ENCODE peak calls at places on chromosomes 13 and 19, in nine cellular contexts. One of them, this sample, is unnamed.

GRCh38 chr19:16627194-16627927 is 643 bp downstream of the MED26 start:
- DNase-seq in psoas muscle: peak; percentile 64
- DNase-seq in nephron progenitor cell: peak; percentile 32
- DNase-seq in AG04450: no peak
- DNase-seq in suprapubic skin: peak; percentile 74
- DNase-seq in RWPE1: peak; percentile 25
- DNase-seq in GM10248: no peak
- DNase-seq in MCF 10A: peak; percentile 14
- DNase-seq in cardiac muscle cell: peak; percentile 24
- DNase-seq in this sample: no peak

GRCh38 chr13:95267662-95268369 is 33.4 kb downstream of the ABCC4 start:
- DNase-seq in psoas muscle: no peak
- DNase-seq in nephron progenitor cell: no peak
- DNase-seq in AG04450: peak; percentile 94
- DNase-seq in suprapubic skin: no peak
- DNase-seq in RWPE1: peak; percentile 44
- DNase-seq in GM10248: no peak
- DNase-seq in MCF 10A: peak; percentile 33
- DNase-seq in cardiac muscle cell: no peak
- DNase-seq in this sample: peak; percentile 92

GRCh38 chr13:48475230-48475629 is 57.6 kb downstream of the RCBTB2 start:
- DNase-seq in psoas muscle: no peak
- DNase-seq in nephron progenitor cell: no peak
- DNase-seq in AG04450: no peak
- DNase-seq in suprapubic skin: no peak
- DNase-seq in RWPE1: no peak
- DNase-seq in GM10248: no peak
- DNase-seq in MCF 10A: no peak
- DNase-seq in cardiac muscle cell: no peak
- DNase-seq in this sample: no peak

GRCh38 chr19:40444181-40445005 is at the start of gene SERTAD3:
- DNase-seq in psoas muscle: peak; percentile 99
- DNase-seq in nephron progenitor cell: peak; percentile 98
- DNase-seq in AG04450: peak; percentile 82
- DNase-seq in suprapubic skin: peak; percentile 99
- DNase-seq in RWPE1: peak; percentile 98
- DNase-seq in GM10248: peak; percentile 98
- DNase-seq in MCF 10A: peak; percentile 96
- DNase-seq in cardiac muscle cell: peak; percentile 99
- DNase-seq in this sample: peak; percentile 89

GRCh38 chr13:113451951-113452421 is 1.3 kb downstream of the ADPRHL1 start:
- DNase-seq in psoas muscle: peak; percentile 82
- DNase-seq in nephron progenitor cell: no peak
- DNase-seq in AG04450: no peak
- DNase-seq in suprapubic skin: no peak
- DNase-seq in RWPE1: no peak
- DNase-seq in GM10248: no peak
- DNase-seq in MCF 10A: no peak
- DNase-seq in cardiac muscle cell: peak; percentile 93
- DNase-seq in this sample: no peak

GRCh38 chr13:100738176-100738855 is 63.7 kb upstream of the TMTC4 start:
- DNase-seq in psoas muscle: no peak
- DNase-seq in nephron progenitor cell: no peak
- DNase-seq in AG04450: no peak
- DNase-seq in suprapubic skin: no peak
- DNase-seq in RWPE1: no peak
- DNase-seq in GM10248: no peak
- DNase-seq in MCF 10A: no peak
- DNase-seq in cardiac muscle cell: no peak
- DNase-seq in this sample: no peak

GRCh38 chr13:93108111-93108581 is 118.5 kb upstream of the GPC6 start:
- DNase-seq in psoas muscle: no peak
- DNase-seq in nephron progenitor cell: no peak
- DNase-seq in AG04450: no peak
- DNase-seq in suprapubic skin: no peak
- DNase-seq in RWPE1: no peak
- DNase-seq in GM10248: no peak
- DNase-seq in MCF 10A: no peak
- DNase-seq in cardiac muscle cell: no peak
- DNase-seq in this sample: no peak

GRCh38 chr19:5718579-5719273 is 1.2 kb downstream of the LONP1 start:
- DNase-seq in psoas muscle: no peak
- DNase-seq in nephron progenitor cell: no peak
- DNase-seq in AG04450: peak; percentile 63
- DNase-seq in suprapubic skin: no peak
- DNase-seq in RWPE1: peak; percentile 58
- DNase-seq in GM10248: peak; percentile 64
- DNase-seq in MCF 10A: peak; percentile 74
- DNase-seq in cardiac muscle cell: no peak
- DNase-seq in this sample: peak; percentile 63

GRCh38 chr19:48210005-48210404 is 39.5 kb downstream of the ZSWIM9 start:
- DNase-seq in psoas muscle: no peak
- DNase-seq in nephron progenitor cell: no peak
- DNase-seq in AG04450: no peak
- DNase-seq in suprapubic skin: no peak
- DNase-seq in RWPE1: no peak
- DNase-seq in GM10248: no peak
- DNase-seq in MCF 10A: no peak
- DNase-seq in cardiac muscle cell: no peak
- DNase-seq in this sample: no peak

GRCh38 chr13:33764716-33765115 is 53.2 kb upstream of the RFC3 start:
- DNase-seq in psoas muscle: no peak
- DNase-seq in nephron progenitor cell: no peak
- DNase-seq in AG04450: no peak
- DNase-seq in suprapubic skin: no peak
- DNase-seq in RWPE1: no peak
- DNase-seq in GM10248: no peak
- DNase-seq in MCF 10A: peak; percentile 59
- DNase-seq in cardiac muscle cell: no peak
- DNase-seq in this sample: no peak

GRCh38 chr13:33758113-33758512 is 59.8 kb upstream of the RFC3 start:
- DNase-seq in psoas muscle: no peak
- DNase-seq in nephron progenitor cell: no peak
- DNase-seq in AG04450: no peak
- DNase-seq in suprapubic skin: no peak
- DNase-seq in RWPE1: no peak
- DNase-seq in GM10248: no peak
- DNase-seq in MCF 10A: no peak
- DNase-seq in cardiac muscle cell: no peak
- DNase-seq in this sample: no peak

GRCh38 chr13:33763021-33763420 is 54.9 kb upstream of the RFC3 start:
- DNase-seq in psoas muscle: no peak
- DNase-seq in nephron progenitor cell: no peak
- DNase-seq in AG04450: no peak
- DNase-seq in suprapubic skin: no peak
- DNase-seq in RWPE1: no peak
- DNase-seq in GM10248: no peak
- DNase-seq in MCF 10A: no peak
- DNase-seq in cardiac muscle cell: no peak
- DNase-seq in this sample: no peak

GRCh38 chr13:33757713-33758112 is 60.2 kb upstream of the RFC3 start:
- DNase-seq in psoas muscle: no peak
- DNase-seq in nephron progenitor cell: no peak
- DNase-seq in AG04450: no peak
- DNase-seq in suprapubic skin: no peak
- DNase-seq in RWPE1: no peak
- DNase-seq in GM10248: peak; percentile 22
- DNase-seq in MCF 10A: no peak
- DNase-seq in cardiac muscle cell: no peak
- DNase-seq in this sample: no peak

DNA sequence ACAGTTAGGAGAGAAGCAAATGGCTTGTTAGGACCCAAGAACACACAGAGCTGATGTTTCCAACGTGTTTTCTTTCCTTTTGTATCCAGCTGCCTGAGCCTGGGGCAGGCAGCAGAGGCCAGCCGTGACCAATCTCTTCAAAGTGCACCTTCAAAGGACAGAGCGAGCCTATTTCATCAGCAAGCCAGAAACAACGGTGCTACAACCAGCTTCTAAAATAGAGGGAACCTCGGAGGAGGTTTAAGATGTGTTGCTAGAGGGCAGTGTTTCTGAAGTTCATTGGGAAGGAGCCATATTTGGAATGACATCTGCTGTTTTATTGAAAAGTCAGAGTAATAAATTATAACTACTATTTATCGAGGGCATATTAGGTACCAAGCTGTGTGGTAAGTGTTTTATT is 56.2 kb upstream of the RFC3 start:
- DNase-seq in psoas muscle: no peak
- DNase-seq in nephron progenitor cell: peak; percentile 13
- DNase-seq in AG04450: no peak
- DNase-seq in suprapubic skin: no peak
- DNase-seq in RWPE1: peak; percentile 8
- DNase-seq in GM10248: no peak
- DNase-seq in MCF 10A: peak; percentile 12
- DNase-seq in cardiac muscle cell: peak; percentile 14
- DNase-seq in this sample: peak; percentile 17
- TF ChIP-seq CTCF in psoas muscle: no peak
- TF ChIP-seq CTCF in nephron progenitor cell: peak; percentile 12
- TF ChIP-seq CTCF in AG04450: no peak
- TF ChIP-seq CTCF in suprapubic skin: no peak
- TF ChIP-seq CTCF in RWPE1: no peak
- TF ChIP-seq CTCF in GM10248: no peak
- TF ChIP-seq CTCF in MCF 10A: no peak
- TF ChIP-seq CTCF in cardiac muscle cell: no peak
- TF ChIP-seq CTCF in this sample: peak; percentile 61

DNA sequence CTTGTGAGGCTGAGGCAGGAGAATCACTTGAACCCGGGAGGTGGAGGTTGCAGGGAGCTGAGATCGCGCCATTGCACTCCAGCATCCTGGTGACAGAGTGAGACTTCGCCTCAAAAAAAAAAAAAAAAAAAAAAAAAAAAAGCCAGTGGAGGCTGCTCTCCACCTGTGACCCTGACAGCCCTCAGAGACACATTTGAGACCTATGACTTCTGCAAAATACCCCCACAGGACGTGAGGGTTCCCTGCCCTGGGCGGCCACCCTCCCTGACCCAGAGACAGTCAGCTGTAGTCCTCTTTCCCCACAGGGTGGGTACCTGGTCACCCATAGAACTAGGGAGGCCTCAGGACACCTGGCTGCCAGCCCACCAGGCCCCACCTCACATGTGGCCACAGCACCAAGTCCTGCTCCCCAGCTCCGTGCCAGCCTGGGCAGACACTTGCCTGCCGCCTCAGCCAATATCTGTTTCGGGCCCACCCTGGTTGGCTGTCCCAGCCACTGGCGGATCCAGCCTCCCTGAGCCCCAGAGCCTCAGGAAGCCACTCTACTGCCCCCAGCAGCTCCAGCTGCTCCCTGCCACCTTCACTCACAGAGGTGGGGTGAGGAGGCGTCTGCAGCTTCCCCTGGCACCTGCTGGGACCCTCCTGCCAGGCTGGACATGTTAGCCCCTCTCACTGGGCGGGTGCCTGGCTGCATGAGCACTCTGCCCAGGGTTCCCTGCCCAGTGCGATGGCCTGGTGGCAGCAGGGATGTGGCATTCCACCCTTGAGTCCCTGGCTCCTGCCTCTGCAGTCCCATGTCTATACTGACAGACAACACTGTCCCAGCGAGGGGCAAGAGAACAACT is 7.0 kb downstream of the MKNK2 start:
- DNase-seq in psoas muscle: peak; percentile 83
- DNase-seq in nephron progenitor cell: no peak
- DNase-seq in AG04450: no peak
- DNase-seq in suprapubic skin: peak; percentile 72
- DNase-seq in RWPE1: no peak
- DNase-seq in GM10248: no peak
- DNase-seq in MCF 10A: no peak
- DNase-seq in cardiac muscle cell: no peak
- DNase-seq in this sample: no peak
- TF ChIP-seq CTCF in psoas muscle: no peak
- TF ChIP-seq CTCF in nephron progenitor cell: no peak
- TF ChIP-seq CTCF in AG04450: no peak
- TF ChIP-seq CTCF in suprapubic skin: no peak
- TF ChIP-seq CTCF in RWPE1: no peak
- TF ChIP-seq CTCF in GM10248: peak; percentile 10
- TF ChIP-seq CTCF in MCF 10A: no peak
- TF ChIP-seq CTCF in cardiac muscle cell: no peak
- TF ChIP-seq CTCF in this sample: no peak

GRCh38 chr19:46624958-46625661 is at the start of gene PTGIR:
- DNase-seq in psoas muscle: peak; percentile 91
- DNase-seq in nephron progenitor cell: no peak
- DNase-seq in AG04450: no peak
- DNase-seq in suprapubic skin: peak; percentile 87
- DNase-seq in RWPE1: no peak
- DNase-seq in GM10248: no peak
- DNase-seq in MCF 10A: peak; percentile 53
- DNase-seq in cardiac muscle cell: no peak
- DNase-seq in this sample: peak; percentile 85
- TF ChIP-seq CTCF in psoas muscle: no peak
- TF ChIP-seq CTCF in nephron progenitor cell: no peak
- TF ChIP-seq CTCF in AG04450: peak; percentile 9
- TF ChIP-seq CTCF in suprapubic skin: no peak
- TF ChIP-seq CTCF in RWPE1: no peak
- TF ChIP-seq CTCF in GM10248: no peak
- TF ChIP-seq CTCF in MCF 10A: no peak
- TF ChIP-seq CTCF in cardiac muscle cell: no peak
- TF ChIP-seq CTCF in this sample: peak; percentile 22

GRCh38 chr13:33525759-33526158 is 240.2 kb upstream of the STARD13 start:
- DNase-seq in psoas muscle: no peak
- DNase-seq in nephron progenitor cell: no peak
- DNase-seq in AG04450: no peak
- DNase-seq in suprapubic skin: no peak
- DNase-seq in RWPE1: no peak
- DNase-seq in GM10248: no peak
- DNase-seq in MCF 10A: no peak
- DNase-seq in cardiac muscle cell: no peak
- DNase-seq in this sample: no peak

GRCh38 chr13:33520480-33520839 is 234.9 kb upstream of the STARD13 start:
- DNase-seq in psoas muscle: no peak
- DNase-seq in nephron progenitor cell: no peak
- DNase-seq in AG04450: no peak
- DNase-seq in suprapubic skin: no peak
- DNase-seq in RWPE1: no peak
- DNase-seq in GM10248: no peak
- DNase-seq in MCF 10A: no peak
- DNase-seq in cardiac muscle cell: no peak
- DNase-seq in this sample: no peak

GRCh38 chr13:33519561-33520479 is 234.3 kb upstream of the STARD13 start:
- DNase-seq in psoas muscle: no peak
- DNase-seq in nephron progenitor cell: no peak
- DNase-seq in AG04450: peak; percentile 78
- DNase-seq in suprapubic skin: no peak
- DNase-seq in RWPE1: no peak
- DNase-seq in GM10248: no peak
- DNase-seq in MCF 10A: no peak
- DNase-seq in cardiac muscle cell: no peak
- DNase-seq in this sample: peak; percentile 83

GRCh38 chr13:33526718-33527117 is 241.2 kb upstream of the STARD13 start:
- DNase-seq in psoas muscle: no peak
- DNase-seq in nephron progenitor cell: no peak
- DNase-seq in AG04450: no peak
- DNase-seq in suprapubic skin: no peak
- DNase-seq in RWPE1: no peak
- DNase-seq in GM10248: no peak
- DNase-seq in MCF 10A: no peak
- DNase-seq in cardiac muscle cell: no peak
- DNase-seq in this sample: no peak

DNA sequence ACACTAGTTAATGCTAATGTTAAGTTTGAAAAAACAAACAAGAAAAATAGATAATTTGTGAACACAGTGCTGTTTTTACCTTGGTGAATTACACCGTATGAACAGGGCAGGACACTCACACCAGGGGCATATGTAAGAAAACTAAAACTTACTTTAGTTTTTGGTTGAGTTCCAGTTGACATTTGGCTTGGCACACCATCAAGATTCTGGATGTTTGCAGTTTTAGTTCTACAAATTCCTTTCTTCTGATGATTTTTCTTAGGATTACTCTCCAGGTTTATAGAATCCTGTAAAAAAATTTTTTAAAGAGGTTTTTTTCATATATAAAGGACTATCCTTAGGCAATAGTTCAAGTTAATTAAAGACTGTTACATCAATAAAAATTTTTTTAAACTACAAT is 238.5 kb upstream of the STARD13 start:
- DNase-seq in psoas muscle: no peak
- DNase-seq in nephron progenitor cell: no peak
- DNase-seq in AG04450: peak; percentile 80
- DNase-seq in suprapubic skin: no peak
- DNase-seq in RWPE1: no peak
- DNase-seq in GM10248: no peak
- DNase-seq in MCF 10A: peak; percentile 50
- DNase-seq in cardiac muscle cell: no peak
- DNase-seq in this sample: peak; percentile 83
- TF ChIP-seq CTCF in psoas muscle: no peak
- TF ChIP-seq CTCF in nephron progenitor cell: no peak
- TF ChIP-seq CTCF in AG04450: no peak
- TF ChIP-seq CTCF in suprapubic skin: no peak
- TF ChIP-seq CTCF in RWPE1: no peak
- TF ChIP-seq CTCF in GM10248: no peak
- TF ChIP-seq CTCF in MCF 10A: no peak
- TF ChIP-seq CTCF in cardiac muscle cell: no peak
- TF ChIP-seq CTCF in this sample: no peak

This sample was measured in HFFc6.